ENCODE peak calls at places on chromosomes 13 and 19, in nine cellular contexts. V, J, L, D, R, Z, E, H and A are unnamed samples.

GRCh38 chr19:34300962-34301361 is 46.6 kb downstream of the GARRE1 start:
- DNase-seq in V (no peak), J (no peak), L (no peak), D (no peak), R (no peak), Z (no peak), E (no peak), H (no peak), A (no peak)

GRCh38 chr13:97727991-97728390 is 225.5 kb upstream of the IPO5 start:
- DNase-seq in V (no peak), J (no peak), L (no peak), D (no peak), R (no peak), Z (no peak), E (no peak), H (no peak), A (no peak)

GRCh38 chr13:84940801-84941200 is 858.4 kb downstream of the SLITRK6 start:
- DNase-seq in V (no peak), J (no peak), L (no peak), D (no peak), R (no peak), Z (no peak), E (no peak), H (no peak), A (no peak)

GRCh38 chr13:94214979-94215378 is 264.5 kb downstream of the DCT start:
- DNase-seq in V (no peak), J (no peak), L (no peak), D (no peak), R (no peak), Z (no peak), E (no peak), H (no peak), A (no peak)

GRCh38 chr13:96862093-96862492 is 132.2 kb downstream of the OXGR1 start:
- DNase-seq in V (no peak), J (no peak), L (no peak), D (no peak), R (no peak), Z (no peak), E (no peak), H (no peak), A (no peak)

GRCh38 chr19:17996826-17997316 is 11.1 kb upstream of the ARRDC2 start:
- DNase-seq in V (peak; percentile 70), J (peak; percentile 92), L (peak; percentile 89), D (peak; percentile 75), R (peak; percentile 85), Z (peak; percentile 90), E (peak; percentile 87), H (peak; percentile 73), A (no peak)

GRCh38 chr19:4301590-4302237 is 475 bp downstream of the TMIGD2 start:
- DNase-seq in V (no peak), J (no peak), L (no peak), D (no peak), R (no peak), Z (no peak), E (no peak), H (no peak), A (no peak)

GRCh38 chr19:56727731-56728130 is 56.2 kb upstream of the ZNF835 start:
- DNase-seq in V (no peak), J (no peak), L (no peak), D (no peak), R (no peak), Z (no peak), E (no peak), H (no peak), A (no peak)